ENCODE peak calls at places on chromosomes 2 and 18, in eight cellular contexts. L, C, Y, S, T, D, N and U are unnamed samples.

GRCh38 chr2:122421777-122422176 is 666.3 kb downstream of the TSN start:
- DNase-seq in L (no peak), C (no peak), Y (no peak), S (no peak), T (no peak), D (no peak), N (peak), U (no peak)

GRCh38 chr2:106284255-106284654 is 90.2 kb upstream of the UXS1 start:
- DNase-seq in L (no peak), C (no peak), Y (no peak), S (no peak), T (no peak), D (no peak), N (no peak), U (no peak)

GRCh38 chr2:232483923-232484627 is 3.6 kb downstream of the ECEL1 start:
- DNase-seq in L (no peak), C (no peak), Y (peak), S (no peak), T (no peak), D (no peak), N (no peak), U (no peak)

GRCh38 chr18:8610442-8610801 is 1.2 kb downstream of the RAB12 start:
- DNase-seq in L (no peak), C (no peak), Y (no peak), S (no peak), T (no peak), D (no peak), N (peak), U (no peak)

GRCh38 chr2:46804794-46805193 is 110.8 kb downstream of the MCFD2 start:
- DNase-seq in L (no peak), C (no peak), Y (no peak), S (no peak), T (peak), D (no peak), N (no peak), U (no peak)

GRCh38 chr18:69401475-69402218 is 959 bp downstream of the DOK6 start:
- DNase-seq in L (no peak), C (no peak), Y (peak), S (no peak), T (no peak), D (no peak), N (peak), U (no peak)

GRCh38 chr2:74253937-74254336 is 55.5 kb downstream of the MTHFD2 start:
- DNase-seq in L (no peak), C (no peak), Y (no peak), S (no peak), T (no peak), D (no peak), N (no peak), U (no peak)

GRCh38 chr2:171406044-171406443 is 27.7 kb downstream of the METTL8 start:
- DNase-seq in L (no peak), C (no peak), Y (no peak), S (no peak), T (no peak), D (no peak), N (no peak), U (no peak)

GRCh38 chr18:74316257-74317180 is 880 bp downstream of the C18orf63 start:
- DNase-seq in L (no peak), C (no peak), Y (no peak), S (no peak), T (no peak), D (no peak), N (peak), U (peak)

GRCh38 chr2:102504833-102505232 is 31.8 kb downstream of the SLC9A4 start:
- DNase-seq in L (no peak), C (no peak), Y (no peak), S (no peak), T (no peak), D (no peak), N (no peak), U (no peak)

GRCh38 chr2:191933307-191934105 is 86.6 kb upstream of the CAVIN2 start:
- DNase-seq in L (no peak), C (no peak), Y (no peak), S (no peak), T (no peak), D (no peak), N (peak), U (peak)

GRCh38 chr2:150909613-150910012 is 352.1 kb downstream of the RBM43 start:
- DNase-seq in L (no peak), C (no peak), Y (no peak), S (no peak), T (no peak), D (no peak), N (no peak), U (no peak)

GRCh38 chr2:177683473-177684069 is 291.0 kb downstream of the AGPS start:
- DNase-seq in L (no peak), C (no peak), Y (no peak), S (no peak), T (no peak), D (no peak), N (no peak), U (no peak)